ENCODE peak calls at places on chromosome 5, in four cellular contexts. One of them, this sample, is unnamed.

GRCh38 chr5:78816143-78816765 is 167.7 kb upstream of the LHFPL2 start:
- DNase-seq in HT-29: no peak
- DNase-seq in activated T-cell treated with anti-CD3 and anti-CD28 coated beads, Interleukin-2, amount 50 U/mL, for 48 hours: no peak
- DNase-seq in HEK293T: no peak
- DNase-seq in this sample: no peak

GRCh38 chr5:119347574-119347973 is 8.2 kb upstream of the TNFAIP8 start:
- DNase-seq in HT-29: no peak
- DNase-seq in activated T-cell treated with anti-CD3 and anti-CD28 coated beads, Interleukin-2, amount 50 U/mL, for 48 hours: no peak
- DNase-seq in HEK293T: no peak
- DNase-seq in this sample: no peak

GRCh38 chr5:19927919-19928318 is 60.1 kb downstream of the CDH18 start:
- DNase-seq in HT-29: no peak
- DNase-seq in activated T-cell treated with anti-CD3 and anti-CD28 coated beads, Interleukin-2, amount 50 U/mL, for 48 hours: no peak
- DNase-seq in HEK293T: no peak
- DNase-seq in this sample: no peak

GRCh38 chr5:162209005-162209605 is 141.5 kb downstream of the GABRG2 start:
- DNase-seq in HT-29: peak; percentile 78
- DNase-seq in activated T-cell treated with anti-CD3 and anti-CD28 coated beads, Interleukin-2, amount 50 U/mL, for 48 hours: no peak
- DNase-seq in HEK293T: peak; percentile 42
- DNase-seq in this sample: no peak

GRCh38 chr5:153551537-153552079 is 61.1 kb downstream of the GRIA1 start:
- DNase-seq in HT-29: peak; percentile 17
- DNase-seq in activated T-cell treated with anti-CD3 and anti-CD28 coated beads, Interleukin-2, amount 50 U/mL, for 48 hours: no peak
- DNase-seq in HEK293T: no peak
- DNase-seq in this sample: no peak

GRCh38 chr5:90861843-90862586 is 303.4 kb downstream of the ADGRV1 start:
- DNase-seq in HT-29: peak; percentile 48
- DNase-seq in activated T-cell treated with anti-CD3 and anti-CD28 coated beads, Interleukin-2, amount 50 U/mL, for 48 hours: no peak
- DNase-seq in HEK293T: no peak
- DNase-seq in this sample: no peak

GRCh38 chr5:74641778-74642542 is 1.4 kb upstream of the ENC1 start:
- DNase-seq in HT-29: peak; percentile 86
- DNase-seq in activated T-cell treated with anti-CD3 and anti-CD28 coated beads, Interleukin-2, amount 50 U/mL, for 48 hours: peak; percentile 36
- DNase-seq in HEK293T: peak; percentile 36
- DNase-seq in this sample: peak; percentile 57

GRCh38 chr5:123482258-123482657 is 29.7 kb upstream of the CSNK1G3 start:
- DNase-seq in HT-29: no peak
- DNase-seq in activated T-cell treated with anti-CD3 and anti-CD28 coated beads, Interleukin-2, amount 50 U/mL, for 48 hours: no peak
- DNase-seq in HEK293T: no peak
- DNase-seq in this sample: no peak

GRCh38 chr5:76504901-76505564 is 101.9 kb downstream of the IQGAP2 start:
- DNase-seq in HT-29: no peak
- DNase-seq in activated T-cell treated with anti-CD3 and anti-CD28 coated beads, Interleukin-2, amount 50 U/mL, for 48 hours: no peak
- DNase-seq in HEK293T: no peak
- DNase-seq in this sample: no peak

GRCh38 chr5:124790895-124791732 is 44.7 kb upstream of the ZNF608 start:
- DNase-seq in HT-29: peak; percentile 56
- DNase-seq in activated T-cell treated with anti-CD3 and anti-CD28 coated beads, Interleukin-2, amount 50 U/mL, for 48 hours: no peak
- DNase-seq in HEK293T: peak; percentile 46
- DNase-seq in this sample: no peak

GRCh38 chr5:34692781-34693180 is 36.7 kb downstream of the RAI14 start:
- DNase-seq in HT-29: no peak
- DNase-seq in activated T-cell treated with anti-CD3 and anti-CD28 coated beads, Interleukin-2, amount 50 U/mL, for 48 hours: no peak
- DNase-seq in HEK293T: no peak
- DNase-seq in this sample: no peak

GRCh38 chr5:133319905-133320520 is 268.2 kb downstream of the HSPA4 start:
- DNase-seq in HT-29: peak; percentile 11
- DNase-seq in activated T-cell treated with anti-CD3 and anti-CD28 coated beads, Interleukin-2, amount 50 U/mL, for 48 hours: no peak
- DNase-seq in HEK293T: no peak
- DNase-seq in this sample: no peak

GRCh38 chr5:119743927-119744326 is 114.6 kb downstream of the FAM170A start:
- DNase-seq in HT-29: peak; percentile 79
- DNase-seq in activated T-cell treated with anti-CD3 and anti-CD28 coated beads, Interleukin-2, amount 50 U/mL, for 48 hours: no peak
- DNase-seq in HEK293T: peak; percentile 26
- DNase-seq in this sample: no peak

GRCh38 chr5:103424453-103425205 is 138.0 kb downstream of the NUDT12 start:
- DNase-seq in HT-29: no peak
- DNase-seq in activated T-cell treated with anti-CD3 and anti-CD28 coated beads, Interleukin-2, amount 50 U/mL, for 48 hours: no peak
- DNase-seq in HEK293T: no peak
- DNase-seq in this sample: no peak

GRCh38 chr5:132528866-132529634 is 14.3 kb downstream of the IL5 start:
- DNase-seq in HT-29: no peak
- DNase-seq in activated T-cell treated with anti-CD3 and anti-CD28 coated beads, Interleukin-2, amount 50 U/mL, for 48 hours: peak; percentile 31
- DNase-seq in HEK293T: no peak
- DNase-seq in this sample: no peak

GRCh38 chr5:137344723-137345322 is 154.3 kb downstream of the SPOCK1 start:
- DNase-seq in HT-29: peak; percentile 54
- DNase-seq in activated T-cell treated with anti-CD3 and anti-CD28 coated beads, Interleukin-2, amount 50 U/mL, for 48 hours: peak; percentile 31
- DNase-seq in HEK293T: peak; percentile 39
- DNase-seq in this sample: peak; percentile 56

GRCh38 chr5:145937432-145938250 is 1.3 kb downstream of the SH3RF2 start:
- DNase-seq in HT-29: peak; percentile 76
- DNase-seq in activated T-cell treated with anti-CD3 and anti-CD28 coated beads, Interleukin-2, amount 50 U/mL, for 48 hours: peak; percentile 41
- DNase-seq in HEK293T: no peak
- DNase-seq in this sample: peak; percentile 55

GRCh38 chr5:135089912-135090311 is 55.9 kb upstream of the PITX1 start:
- DNase-seq in HT-29: no peak
- DNase-seq in activated T-cell treated with anti-CD3 and anti-CD28 coated beads, Interleukin-2, amount 50 U/mL, for 48 hours: no peak
- DNase-seq in HEK293T: no peak
- DNase-seq in this sample: no peak

GRCh38 chr5:75465480-75465879 is 45.9 kb downstream of the CERT1 start:
- DNase-seq in HT-29: no peak
- DNase-seq in activated T-cell treated with anti-CD3 and anti-CD28 coated beads, Interleukin-2, amount 50 U/mL, for 48 hours: no peak
- DNase-seq in HEK293T: no peak
- DNase-seq in this sample: no peak

GRCh38 chr5:75363726-75364495 is 26.9 kb downstream of the HMGCR start:
- DNase-seq in HT-29: peak; percentile 9
- DNase-seq in activated T-cell treated with anti-CD3 and anti-CD28 coated beads, Interleukin-2, amount 50 U/mL, for 48 hours: no peak
- DNase-seq in HEK293T: no peak
- DNase-seq in this sample: no peak

GRCh38 chr5:56545016-56545415 is 270.3 kb upstream of the MAP3K1 start:
- DNase-seq in HT-29: no peak
- DNase-seq in activated T-cell treated with anti-CD3 and anti-CD28 coated beads, Interleukin-2, amount 50 U/mL, for 48 hours: no peak
- DNase-seq in HEK293T: no peak
- DNase-seq in this sample: no peak

GRCh38 chr5:61706751-61707150 is 374.7 kb downstream of the ZSWIM6 start:
- DNase-seq in HT-29: no peak
- DNase-seq in activated T-cell treated with anti-CD3 and anti-CD28 coated beads, Interleukin-2, amount 50 U/mL, for 48 hours: no peak
- DNase-seq in HEK293T: no peak
- DNase-seq in this sample: no peak

GRCh38 chr5:10839118-10839517 is 78.1 kb upstream of the DAP start:
- DNase-seq in HT-29: no peak
- DNase-seq in activated T-cell treated with anti-CD3 and anti-CD28 coated beads, Interleukin-2, amount 50 U/mL, for 48 hours: no peak
- DNase-seq in HEK293T: no peak
- DNase-seq in this sample: no peak

GRCh38 chr5:62154758-62155157 is 151.2 kb upstream of the KIF2A start:
- DNase-seq in HT-29: no peak
- DNase-seq in activated T-cell treated with anti-CD3 and anti-CD28 coated beads, Interleukin-2, amount 50 U/mL, for 48 hours: no peak
- DNase-seq in HEK293T: no peak
- DNase-seq in this sample: no peak

GRCh38 chr5:138844812-138845513 is 30.2 kb downstream of the LRRTM2 start:
- DNase-seq in HT-29: no peak
- DNase-seq in activated T-cell treated with anti-CD3 and anti-CD28 coated beads, Interleukin-2, amount 50 U/mL, for 48 hours: no peak
- DNase-seq in HEK293T: no peak
- DNase-seq in this sample: no peak

GRCh38 chr5:116396700-116397099 is 177.9 kb downstream of the SEMA6A start:
- DNase-seq in HT-29: no peak
- DNase-seq in activated T-cell treated with anti-CD3 and anti-CD28 coated beads, Interleukin-2, amount 50 U/mL, for 48 hours: no peak
- DNase-seq in HEK293T: no peak
- DNase-seq in this sample: no peak

GRCh38 chr5:157471709-157472108 is 11.7 kb downstream of the NIPAL4 start:
- DNase-seq in HT-29: peak; percentile 61
- DNase-seq in activated T-cell treated with anti-CD3 and anti-CD28 coated beads, Interleukin-2, amount 50 U/mL, for 48 hours: peak; percentile 47
- DNase-seq in HEK293T: peak; percentile 54
- DNase-seq in this sample: no peak

GRCh38 chr5:167634432-167634831 is 657.0 kb upstream of the WWC1 start:
- DNase-seq in HT-29: no peak
- DNase-seq in activated T-cell treated with anti-CD3 and anti-CD28 coated beads, Interleukin-2, amount 50 U/mL, for 48 hours: no peak
- DNase-seq in HEK293T: no peak
- DNase-seq in this sample: no peak

GRCh38 chr5:180336234-180337020 is 16.7 kb downstream of the GFPT2 start:
- DNase-seq in HT-29: no peak
- DNase-seq in activated T-cell treated with anti-CD3 and anti-CD28 coated beads, Interleukin-2, amount 50 U/mL, for 48 hours: no peak
- DNase-seq in HEK293T: no peak
- DNase-seq in this sample: no peak

GRCh38 chr5:150570333-150570732 is 62.4 kb downstream of the NDST1 start:
- DNase-seq in HT-29: no peak
- DNase-seq in activated T-cell treated with anti-CD3 and anti-CD28 coated beads, Interleukin-2, amount 50 U/mL, for 48 hours: no peak
- DNase-seq in HEK293T: no peak
- DNase-seq in this sample: no peak